ENCODE peak calls at places on chromosome 17, in eight cellular contexts. B, K, U, Z, D, A, V and C are unnamed samples.

GRCh38 chr17:34370997-34371395 is 8.0 kb upstream of the CCL1 start:
- DNase-seq in A (peak; percentile 8), V (no peak), D (no peak), K (no peak), Z (no peak), B (no peak), U (no peak), C (no peak)

GRCh38 chr17:43171761-43172487 is 910 bp downstream of the NBR1 start:
- DNase-seq in A (no peak), U (no peak), V (no peak), D (peak; percentile 96), B (no peak), K (peak; percentile 7), Z (peak; percentile 84), C (no peak)

GRCh38 chr17:32504166-32504990 is 17.6 kb downstream of the CDK5R1 start:
- DNase-seq in A (no peak), K (no peak), U (no peak), B (no peak), D (no peak), Z (no peak), V (peak; percentile 42), C (no peak)

GRCh38 chr17:48577330-48577945 is 712 bp downstream of the HOXB4 start:
- DNase-seq in K (no peak), B (no peak), Z (no peak), A (no peak), U (no peak), D (no peak), V (no peak), C (no peak)

GRCh38 chr17:45688353-45688752 is 95.8 kb upstream of the CRHR1 start:
- DNase-seq in K (no peak), V (no peak), U (no peak), D (no peak), Z (no peak), B (no peak), A (no peak), C (no peak)

GRCh38 chr17:1058423-1059130 is 61.6 kb downstream of the TIMM22 start:
- DNase-seq in V (peak; percentile 34), A (peak; percentile 85), Z (no peak), B (no peak), K (peak; percentile 67), U (peak; percentile 72), D (peak; percentile 47), C (peak; percentile 41)

GRCh38 chr17:77887464-77888241 is 70.8 kb upstream of the TNRC6C start:
- DNase-seq in K (peak; percentile 64), B (peak; percentile 24), Z (peak; percentile 28), U (peak; percentile 93), D (peak; percentile 87), A (no peak), V (peak; percentile 79), C (no peak)

GRCh38 chr17:39517224-39517623 is 55.9 kb downstream of the CDK12 start:
- DNase-seq in A (no peak), K (no peak), Z (no peak), D (peak; percentile 77), B (no peak), V (no peak), U (no peak), C (no peak)

GRCh38 chr17:60087882-60088669 is 9.4 kb upstream of the HEATR6 start:
- DNase-seq in A (peak; percentile 56), B (no peak), D (peak; percentile 63), V (no peak), U (no peak), Z (peak; percentile 85), K (no peak), C (no peak)

GRCh38 chr17:29572691-29573557 is 4.4 kb downstream of the TP53I13 start:
- DNase-seq in K (peak; percentile 50), A (peak; percentile 68), U (peak; percentile 84), B (no peak), Z (no peak), V (no peak), D (peak; percentile 80), C (no peak)

GRCh38 chr17:1231456-1231855 is 38.8 kb upstream of the BHLHA9 start:
- DNase-seq in V (no peak), B (no peak), D (peak; percentile 28), Z (no peak), K (no peak), U (no peak), A (no peak), C (no peak)

GRCh38 chr17:42310281-42311156 is 22.2 kb downstream of the STAT5A start:
- DNase-seq in B (no peak), Z (no peak), V (no peak), K (no peak), A (peak; percentile 68), U (no peak), D (no peak), C (no peak)

GRCh38 chr17:57902800-57903759 is 52.1 kb downstream of the CUEDC1 start:
- DNase-seq in U (peak; percentile 95), V (no peak), K (peak; percentile 28), A (no peak), B (no peak), Z (peak; percentile 69), D (peak; percentile 82), C (no peak)